ENCODE peak calls at places on chromosomes 13 and 19, in four cellular contexts. T, D, X and J are unnamed samples.

GRCh38 chr19:13986348-13986904 is 19.7 kb downstream of the RFX1 start:
- DNase-seq in D (peak), X (peak), T (peak), J (peak)

GRCh38 chr19:16223746-16224145 is 26.0 kb downstream of the AP1M1 start:
- DNase-seq in T (no peak), D (peak), X (no peak), J (no peak)

GRCh38 chr19:32339988-32340874 is 5.2 kb upstream of the ZNF507 start:
- DNase-seq in T (peak), X (peak), D (peak), J (peak)

GRCh38 chr19:28737021-28737525 is 475.9 kb downstream of the UQCRFS1 start:
- DNase-seq in X (no peak), T (no peak), D (no peak), J (peak)

GRCh38 chr13:24083722-24084421 is 76.6 kb upstream of the SPATA13 start:
- DNase-seq in T (no peak), X (no peak), D (no peak), J (no peak)

GRCh38 chr13:79647518-79647917 is 166.6 kb downstream of the NDFIP2 start:
- DNase-seq in T (no peak), D (no peak), X (no peak), J (no peak)

GRCh38 chr19:10292789-10293636 is 3.3 kb downstream of the ICAM5 start:
- DNase-seq in X (no peak), T (no peak), D (no peak), J (no peak)

GRCh38 chr19:41844601-41845000 is at the start of gene LYPD4:
- DNase-seq in D (no peak), T (no peak), X (no peak), J (no peak)

GRCh38 chr13:93637852-93638251 is 411.2 kb downstream of the GPC6 start:
- DNase-seq in T (no peak), D (no peak), X (no peak), J (no peak)

GRCh38 chr19:56671613-56671994 is at the start of gene ZNF835:
- DNase-seq in T (peak), X (peak), D (peak), J (no peak)

GRCh38 chr13:27476943-27477681 is 26.7 kb upstream of the MTIF3 start:
- DNase-seq in D (no peak), T (no peak), X (no peak), J (no peak)